ENCODE peak calls at places on chromosomes 7 and 10, in ten cellular contexts. T is AG09309; Q is retinal pigment epithelial cell; P is IMR-90; Z is RWPE1; V is GM12865; N is spleen; H is MCF 10A; W is neural crest cell; S is activated CD8-positive, alpha-beta T cell treated with anti-CD3 and anti-CD28 coated beads for 36 hours. D is an unnamed sample.

GRCh38 chr10:26407406-26407969 is 30.7 kb upstream of the APBB1IP start:
- DNase-seq in T (peak), Q (peak), P (no peak), Z (peak), V (no peak), N (no peak), H (peak), W (no peak), S (no peak), D (no peak)

GRCh38 chr7:75611557-75612178 is 119.5 kb downstream of the SPDYE5 start:
- DNase-seq in T (no peak), Q (no peak), P (no peak), Z (no peak), V (no peak), N (peak), H (no peak), W (peak), S (no peak), D (peak)

GRCh38 chr10:36647540-36647939 is 477.9 kb upstream of the ANKRD30A start:
- DNase-seq in T (no peak), Q (no peak), P (no peak), Z (no peak), V (no peak), N (no peak), H (no peak), W (no peak), S (no peak), D (no peak)

GRCh38 chr7:14385074-14385473 is 395.6 kb upstream of the ETV1 start:
- DNase-seq in T (no peak), Q (no peak), P (peak), Z (no peak), V (no peak), N (no peak), H (no peak), W (no peak), S (no peak), D (no peak)

GRCh38 chr7:91201731-91202130 is 62.5 kb upstream of the FZD1 start:
- DNase-seq in T (no peak), Q (no peak), P (no peak), Z (no peak), V (no peak), N (no peak), H (no peak), W (no peak), S (no peak), D (no peak)

GRCh38 chr7:47758546-47758945 is 176.6 kb upstream of the TNS3 start:
- DNase-seq in T (peak), Q (no peak), P (peak), Z (no peak), V (no peak), N (no peak), H (peak), W (no peak), S (no peak), D (no peak)

GRCh38 chr7:50648570-50649169 is 83.5 kb upstream of the DDC start:
- DNase-seq in T (no peak), Q (no peak), P (no peak), Z (no peak), V (no peak), N (no peak), H (no peak), W (no peak), S (no peak), D (no peak)

GRCh38 chr10:76946268-76946667 is 691.3 kb downstream of the KCNMA1 start:
- DNase-seq in T (peak), Q (no peak), P (peak), Z (no peak), V (no peak), N (no peak), H (peak), W (no peak), S (no peak), D (peak)

GRCh38 chr7:85773116-85773783 is 586.4 kb upstream of the SEMA3D start:
- DNase-seq in T (peak), Q (no peak), P (peak), Z (no peak), V (no peak), N (no peak), H (no peak), W (no peak), S (no peak), D (peak)

GRCh38 chr10:22824984-22825383 is 102.9 kb upstream of the ARMC3 start:
- DNase-seq in T (no peak), Q (no peak), P (peak), Z (peak), V (no peak), N (no peak), H (peak), W (no peak), S (no peak), D (no peak)

GRCh38 chr10:79090134-79090803 is 21.5 kb downstream of the ZMIZ1 start:
- DNase-seq in T (no peak), Q (no peak), P (peak), Z (no peak), V (peak), N (no peak), H (no peak), W (no peak), S (no peak), D (peak)

GRCh38 chr7:117875566-117875965 is 2.3 kb upstream of the CTTNBP2 start:
- DNase-seq in T (no peak), Q (no peak), P (peak), Z (no peak), V (peak), N (no peak), H (no peak), W (peak), S (no peak), D (peak)

GRCh38 chr10:69048103-69048502 is 39.8 kb upstream of the SRGN start:
- DNase-seq in T (no peak), Q (no peak), P (peak), Z (no peak), V (peak), N (peak), H (no peak), W (no peak), S (peak), D (peak)

GRCh38 chr10:119289227-119289925 is 82.0 kb downstream of the GRK5 start:
- DNase-seq in T (no peak), Q (no peak), P (no peak), Z (no peak), V (no peak), N (no peak), H (no peak), W (no peak), S (no peak), D (no peak)

GRCh38 chr7:47147213-47147631 is 434.7 kb downstream of the TNS3 start:
- DNase-seq in T (no peak), Q (no peak), P (no peak), Z (no peak), V (no peak), N (no peak), H (no peak), W (no peak), S (no peak), D (no peak)

GRCh38 chr7:27150568-27151340 is 1.6 kb downstream of the HOXA3 start:
- DNase-seq in T (no peak), Q (no peak), P (peak), Z (peak), V (peak), N (peak), H (peak), W (peak), S (peak), D (peak)

GRCh38 chr7:151276651-151277590 is 28.4 kb upstream of the SMARCD3 start:
- DNase-seq in T (no peak), Q (peak), P (peak), Z (peak), V (peak), N (peak), H (peak), W (peak), S (peak), D (peak)

GRCh38 chr10:125084191-125085186 is 75.9 kb downstream of the CTBP2 start:
- DNase-seq in T (peak), Q (peak), P (peak), Z (peak), V (no peak), N (peak), H (peak), W (no peak), S (no peak), D (no peak)

GRCh38 chr10:92001995-92002394 is 78.4 kb downstream of the BTAF1 start:
- DNase-seq in T (no peak), Q (no peak), P (no peak), Z (no peak), V (no peak), N (no peak), H (no peak), W (no peak), S (no peak), D (no peak)

GRCh38 chr10:50527438-50528043 is 96.2 kb downstream of the SGMS1 start:
- DNase-seq in T (no peak), Q (no peak), P (no peak), Z (no peak), V (no peak), N (no peak), H (no peak), W (no peak), S (peak), D (no peak)

GRCh38 chr10:123529146-123529760 is 136.9 kb upstream of the GPR26 start:
- DNase-seq in T (no peak), Q (no peak), P (no peak), Z (no peak), V (no peak), N (no peak), H (no peak), W (no peak), S (no peak), D (no peak)

GRCh38 chr10:124686707-124687376 is 57.3 kb downstream of the FAM53B start:
- DNase-seq in T (no peak), Q (no peak), P (no peak), Z (no peak), V (no peak), N (no peak), H (no peak), W (no peak), S (no peak), D (no peak)

GRCh38 chr7:85106719-85107118 is 80.1 kb downstream of the SEMA3D start:
- DNase-seq in T (no peak), Q (no peak), P (no peak), Z (no peak), V (no peak), N (no peak), H (no peak), W (no peak), S (no peak), D (no peak)

GRCh38 chr7:124459101-124460052 is 306.2 kb downstream of the GPR37 start:
- DNase-seq in T (no peak), Q (peak), P (peak), Z (no peak), V (no peak), N (no peak), H (peak), W (no peak), S (no peak), D (no peak)

DNA sequence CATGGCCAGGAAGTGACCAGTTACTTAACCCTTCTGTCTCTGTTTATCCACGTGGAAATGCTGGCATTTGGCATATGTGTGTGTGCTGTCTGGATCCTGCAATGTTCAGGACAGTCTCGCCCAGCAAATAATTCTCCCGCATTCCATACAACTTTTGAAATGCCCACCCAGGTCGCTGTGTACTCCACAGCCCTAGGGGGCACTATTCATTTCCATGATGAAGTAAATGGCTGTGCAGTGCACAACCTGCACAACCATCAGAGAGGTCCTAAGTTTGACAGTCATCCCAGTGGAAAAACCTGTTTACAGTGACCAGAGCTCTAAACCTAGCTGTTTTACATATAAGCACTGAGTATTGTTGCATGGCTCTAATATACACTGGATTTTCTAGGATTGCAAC is 38.1 kb downstream of the ZNF503 start:
- DNase-seq in T (no peak), Q (no peak), P (no peak), Z (no peak), V (no peak), N (no peak), H (no peak), W (no peak), S (no peak), D (no peak)
- TF ChIP-seq CTCF in T (no peak), Q (peak), P (no peak), Z (no peak), V (no peak), N (no peak), H (no peak), W (no peak), S (no peak), D (no peak)

DNA sequence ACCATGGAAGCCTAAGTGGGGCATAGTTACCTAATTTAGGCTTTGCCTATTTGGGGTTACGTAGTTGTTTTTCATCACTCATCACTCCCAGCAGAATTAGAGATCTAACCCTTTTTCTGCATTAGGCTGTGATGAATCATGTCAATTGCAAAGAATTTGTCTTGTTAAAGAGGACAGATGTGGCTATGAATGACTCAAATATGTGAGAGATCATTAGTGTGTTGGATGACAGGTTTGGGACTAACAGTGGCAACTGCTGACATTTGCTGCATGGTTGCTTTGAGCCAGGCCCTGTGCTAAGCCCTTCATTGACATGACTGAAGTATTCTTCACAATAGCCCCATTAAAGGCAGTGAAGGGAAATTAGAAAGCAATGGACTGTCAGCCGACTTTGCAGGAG is 83.4 kb upstream of the BMPER start:
- DNase-seq in T (no peak), Q (no peak), P (no peak), Z (no peak), V (no peak), N (no peak), H (no peak), W (no peak), S (no peak), D (no peak)
- TF ChIP-seq CTCF in T (no peak), Q (no peak), P (no peak), Z (no peak), V (no peak), N (no peak), H (no peak), W (no peak), S (no peak), D (no peak)

GRCh38 chr7:74493295-74493694 is 39.6 kb downstream of the GTF2IRD1 start:
- DNase-seq in T (no peak), Q (peak), P (no peak), Z (no peak), V (no peak), N (no peak), H (no peak), W (no peak), S (no peak), D (no peak)
- TF ChIP-seq CTCF in T (no peak), Q (no peak), P (no peak), Z (no peak), V (no peak), N (no peak), H (no peak), W (no peak), S (no peak), D (no peak)

GRCh38 chr7:23011222-23011924 is 2.6 kb downstream of the HYCC1 start:
- DNase-seq in T (no peak), Q (no peak), P (no peak), Z (no peak), V (no peak), N (no peak), H (no peak), W (no peak), S (no peak), D (peak)

GRCh38 chr7:23014681-23015080 is 751 bp upstream of the HYCC1 start:
- DNase-seq in T (no peak), Q (no peak), P (no peak), Z (no peak), V (no peak), N (no peak), H (no peak), W (no peak), S (no peak), D (peak)

GRCh38 chr7:23012797-23013714 is 874 bp downstream of the HYCC1 start:
- DNase-seq in T (no peak), Q (no peak), P (no peak), Z (no peak), V (peak), N (peak), H (peak), W (peak), S (peak), D (peak)

GRCh38 chr7:23012186-23012585 is 1.7 kb downstream of the HYCC1 start:
- DNase-seq in T (no peak), Q (no peak), P (no peak), Z (no peak), V (no peak), N (no peak), H (no peak), W (no peak), S (no peak), D (no peak)

GRCh38 chr7:23013715-23014649 is at the start of gene HYCC1:
- DNase-seq in T (peak), Q (peak), P (peak), Z (peak), V (peak), N (peak), H (peak), W (peak), S (peak), D (peak)
- TF ChIP-seq CTCF in T (peak), Q (peak), P (peak), Z (peak), V (peak), N (peak), H (peak), W (peak), S (peak), D (peak)

DNA sequence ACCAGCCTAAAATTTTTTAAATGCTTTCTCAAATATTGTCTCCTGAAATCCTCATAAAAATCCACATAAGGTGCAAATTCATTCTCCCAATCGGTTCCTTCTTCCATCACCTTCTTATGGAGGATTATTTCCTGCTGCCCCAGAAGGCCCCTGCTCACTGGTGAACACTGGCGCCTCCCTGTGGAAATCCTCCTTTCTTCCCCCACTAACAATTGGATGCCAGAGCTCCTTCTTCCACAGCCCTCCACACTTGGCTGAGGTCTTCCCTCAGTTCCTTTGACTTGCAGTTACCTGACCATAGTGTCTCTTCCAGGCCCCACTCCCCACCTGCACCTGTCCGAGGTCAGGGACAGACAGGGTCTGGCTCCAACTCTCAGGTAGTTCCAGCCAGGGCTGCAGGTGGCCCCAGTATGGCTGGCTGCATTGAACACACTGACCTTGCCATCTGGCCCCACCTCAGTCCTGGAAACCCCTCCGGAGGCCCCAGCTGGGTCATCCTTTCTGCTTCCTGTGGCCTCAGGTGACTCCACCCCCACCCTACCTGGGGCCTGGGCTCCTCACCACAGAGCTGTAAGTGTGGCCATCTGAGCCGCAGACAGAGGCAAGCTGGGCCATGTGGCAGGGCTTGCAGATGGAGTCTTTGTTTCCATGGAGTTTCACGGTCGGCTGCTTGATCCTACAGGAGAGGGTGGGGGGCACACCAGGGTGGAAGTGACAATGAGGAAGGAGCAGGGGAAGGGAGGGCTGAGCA is 18.4 kb downstream of the SPOCK2 start:
- DNase-seq in T (no peak), Q (no peak), P (no peak), Z (no peak), V (no peak), N (peak), H (peak), W (no peak), S (no peak), D (peak)
- TF ChIP-seq CTCF in T (peak), Q (peak), P (no peak), Z (no peak), V (peak), N (no peak), H (no peak), W (peak), S (peak), D (peak)

GRCh38 chr10:131686781-131687419 is 213.9 kb upstream of the PPP2R2D start:
- DNase-seq in T (no peak), Q (no peak), P (no peak), Z (no peak), V (no peak), N (peak), H (no peak), W (no peak), S (no peak), D (no peak)
- TF ChIP-seq CTCF in T (no peak), Q (no peak), P (no peak), Z (no peak), V (no peak), N (no peak), H (no peak), W (no peak), S (no peak), D (no peak)

GRCh38 chr10:82438277-82438676 is 563.3 kb downstream of the NRG3 start:
- DNase-seq in T (no peak), Q (peak), P (no peak), Z (no peak), V (no peak), N (peak), H (no peak), W (no peak), S (no peak), D (no peak)
- TF ChIP-seq CTCF in T (no peak), Q (no peak), P (no peak), Z (no peak), V (no peak), N (no peak), H (no peak), W (no peak), S (no peak), D (no peak)

DNA sequence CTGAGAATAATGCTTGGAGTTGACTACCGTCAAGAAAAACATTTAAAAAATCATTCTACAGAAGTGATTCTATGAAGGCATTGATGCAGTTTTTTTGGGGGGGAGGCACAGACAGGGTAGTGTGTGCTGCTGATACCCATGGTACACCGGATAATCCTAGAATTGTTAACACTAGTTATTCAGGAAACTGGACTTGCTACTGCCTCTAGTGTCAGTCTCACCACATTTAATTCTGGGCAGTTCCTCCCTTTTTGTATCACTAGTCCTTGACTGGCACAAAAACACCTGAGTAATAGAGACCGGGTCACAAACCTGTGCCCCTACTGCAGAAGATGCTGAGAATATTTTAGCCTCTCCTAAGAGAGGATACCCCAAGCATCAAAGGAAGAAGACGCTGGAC is 13.0 kb upstream of the TCAF1 start:
- DNase-seq in T (no peak), Q (no peak), P (no peak), Z (no peak), V (no peak), N (no peak), H (no peak), W (no peak), S (no peak), D (no peak)
- TF ChIP-seq CTCF in T (no peak), Q (no peak), P (no peak), Z (no peak), V (no peak), N (no peak), H (no peak), W (no peak), S (no peak), D (peak)

GRCh38 chr7:55504093-55504859 is 68.0 kb downstream of the VOPP1 start:
- DNase-seq in T (no peak), Q (no peak), P (peak), Z (peak), V (no peak), N (no peak), H (peak), W (no peak), S (no peak), D (no peak)

GRCh38 chr7:55502988-55503514 is 69.3 kb downstream of the VOPP1 start:
- DNase-seq in T (no peak), Q (no peak), P (no peak), Z (no peak), V (no peak), N (no peak), H (no peak), W (no peak), S (no peak), D (no peak)

GRCh38 chr7:55499591-55499990 is 72.7 kb downstream of the VOPP1 start:
- DNase-seq in T (no peak), Q (no peak), P (no peak), Z (no peak), V (no peak), N (peak), H (no peak), W (no peak), S (no peak), D (no peak)

GRCh38 chr7:55500117-55500516 is 72.2 kb downstream of the VOPP1 start:
- DNase-seq in T (no peak), Q (no peak), P (no peak), Z (no peak), V (no peak), N (no peak), H (no peak), W (no peak), S (no peak), D (no peak)

GRCh38 chr7:55502209-55502608 is 70.1 kb downstream of the VOPP1 start:
- DNase-seq in T (no peak), Q (no peak), P (no peak), Z (no peak), V (no peak), N (no peak), H (no peak), W (no peak), S (no peak), D (no peak)
- TF ChIP-seq CTCF in T (no peak), Q (no peak), P (no peak), Z (no peak), V (no peak), N (no peak), H (no peak), W (no peak), S (no peak), D (no peak)

GRCh38 chr10:95201736-95202135 is 7.7 kb downstream of the ACSM6 start:
- DNase-seq in T (no peak), Q (no peak), P (peak), Z (peak), V (peak), N (no peak), H (peak), W (no peak), S (no peak), D (no peak)
- TF ChIP-seq CTCF in T (peak), Q (peak), P (peak), Z (no peak), V (peak), N (no peak), H (peak), W (no peak), S (no peak), D (peak)

D was measured in NB4.